ENCODE peak calls at places on chromosome 11, in six cellular contexts. T, P, W, L, Z and J are unnamed samples.

GRCh38 chr11:403021-403760 is 9.2 kb downstream of the PKP3 start:
- DNase-seq in Z (no peak), T (peak), P (no peak), L (no peak), W (no peak), J (no peak)

GRCh38 chr11:19683141-19683805 is 29.4 kb upstream of the NAV2 start:
- DNase-seq in W (no peak), P (no peak), Z (no peak), L (no peak), T (no peak), J (no peak)

GRCh38 chr11:72173291-72173690 is 18.6 kb upstream of the FOLR1 start:
- DNase-seq in Z (no peak), P (no peak), L (no peak), T (no peak), W (no peak), J (no peak)

GRCh38 chr11:28757725-28758515 is 649.7 kb downstream of the METTL15 start:
- DNase-seq in T (no peak), L (no peak), W (no peak), Z (no peak), P (no peak), J (no peak)

GRCh38 chr11:95089620-95090542 is at the start of gene ENDOD1:
- DNase-seq in Z (peak), T (peak), L (peak), P (peak), W (peak), J (no peak)

GRCh38 chr11:96607890-96608558 is 218.2 kb downstream of the JRKL start:
- DNase-seq in W (no peak), L (no peak), T (no peak), Z (no peak), P (peak), J (no peak)

GRCh38 chr11:77198440-77198849 is 70.4 kb downstream of the MYO7A start:
- DNase-seq in W (peak), L (peak), Z (peak), T (peak), P (peak), J (no peak)

GRCh38 chr11:114199051-114199450 is 97.1 kb upstream of the NNMT start:
- DNase-seq in T (no peak), W (no peak), Z (no peak), P (no peak), L (no peak), J (no peak)

GRCh38 chr11:96167787-96168186 is 175.2 kb downstream of the MAML2 start:
- DNase-seq in W (no peak), L (no peak), T (no peak), P (no peak), Z (no peak), J (no peak)

GRCh38 chr11:70506986-70507385 is 108.7 kb downstream of the CTTN start:
- DNase-seq in W (no peak), T (no peak), Z (no peak), P (no peak), L (no peak), J (no peak)

GRCh38 chr11:77102246-77103210 is at the start of gene OMP:
- DNase-seq in L (no peak), P (no peak), T (no peak), Z (no peak), W (no peak), J (no peak)

GRCh38 chr11:43937434-43938411 is 4.7 kb upstream of the C11orf96 start:
- DNase-seq in Z (no peak), W (no peak), T (no peak), P (no peak), L (no peak), J (no peak)

GRCh38 chr11:95584180-95584579 is 205.4 kb downstream of the FAM76B start:
- DNase-seq in W (no peak), L (no peak), Z (no peak), P (no peak), T (no peak), J (no peak)

GRCh38 chr11:56910785-56911184 is 77.9 kb upstream of the OR5AK2 start:
- DNase-seq in T (no peak), Z (no peak), W (no peak), L (no peak), P (no peak), J (no peak)

GRCh38 chr11:66414120-66414934 is 6.5 kb upstream of the NPAS4 start:
- DNase-seq in P (peak), L (no peak), W (no peak), T (peak), Z (no peak), J (no peak)

GRCh38 chr11:9380773-9381172 is 3.7 kb upstream of the IPO7 start:
- DNase-seq in L (no peak), T (no peak), Z (no peak), P (peak), W (no peak), J (no peak)

GRCh38 chr11:87739766-87740165 is 435.5 kb downstream of the RAB38 start:
- DNase-seq in T (no peak), L (no peak), W (no peak), Z (no peak), P (no peak), J (no peak)

GRCh38 chr11:116037851-116038250 is 533.6 kb upstream of the CADM1 start:
- DNase-seq in T (no peak), Z (no peak), L (no peak), P (no peak), W (no peak), J (no peak)

GRCh38 chr11:117437041-117437790 is 109.6 kb downstream of the CEP164 start:
- DNase-seq in T (no peak), W (no peak), L (no peak), P (no peak), Z (no peak), J (no peak)

GRCh38 chr11:420054-420910 is 5.5 kb upstream of the SIGIRR start:
- DNase-seq in W (no peak), P (peak), T (peak), L (no peak), Z (peak), J (no peak)

GRCh38 chr11:6474806-6475500 is 1.2 kb upstream of the TRIM3 start:
- DNase-seq in W (no peak), Z (no peak), T (no peak), L (no peak), P (peak), J (no peak)

GRCh38 chr11:107928767-107929507 is 689 bp downstream of the RAB39A start:
- DNase-seq in Z (peak), L (no peak), W (no peak), P (peak), T (peak), J (no peak)

GRCh38 chr11:19953909-19954308 is 206.4 kb downstream of the DBX1 start:
- DNase-seq in W (peak), T (no peak), L (peak), P (peak), Z (no peak), J (no peak)

GRCh38 chr11:120034881-120035620 is 102.9 kb downstream of the TRIM29 start:
- DNase-seq in T (no peak), P (no peak), L (no peak), Z (peak), W (no peak), J (no peak)

GRCh38 chr11:128187377-128187776 is 400.0 kb downstream of the ETS1 start:
- DNase-seq in P (no peak), T (no peak), Z (no peak), W (no peak), L (no peak), J (no peak)

GRCh38 chr11:80593981-80594380 is 1153.2 kb upstream of the TENM4 start:
- DNase-seq in T (no peak), Z (no peak), L (peak), P (no peak), W (no peak), J (no peak)

GRCh38 chr11:1837171-1838076 is 1.4 kb upstream of the TNNI2 start:
- DNase-seq in W (peak), L (peak), Z (peak), P (peak), T (peak), J (no peak)

DNA sequence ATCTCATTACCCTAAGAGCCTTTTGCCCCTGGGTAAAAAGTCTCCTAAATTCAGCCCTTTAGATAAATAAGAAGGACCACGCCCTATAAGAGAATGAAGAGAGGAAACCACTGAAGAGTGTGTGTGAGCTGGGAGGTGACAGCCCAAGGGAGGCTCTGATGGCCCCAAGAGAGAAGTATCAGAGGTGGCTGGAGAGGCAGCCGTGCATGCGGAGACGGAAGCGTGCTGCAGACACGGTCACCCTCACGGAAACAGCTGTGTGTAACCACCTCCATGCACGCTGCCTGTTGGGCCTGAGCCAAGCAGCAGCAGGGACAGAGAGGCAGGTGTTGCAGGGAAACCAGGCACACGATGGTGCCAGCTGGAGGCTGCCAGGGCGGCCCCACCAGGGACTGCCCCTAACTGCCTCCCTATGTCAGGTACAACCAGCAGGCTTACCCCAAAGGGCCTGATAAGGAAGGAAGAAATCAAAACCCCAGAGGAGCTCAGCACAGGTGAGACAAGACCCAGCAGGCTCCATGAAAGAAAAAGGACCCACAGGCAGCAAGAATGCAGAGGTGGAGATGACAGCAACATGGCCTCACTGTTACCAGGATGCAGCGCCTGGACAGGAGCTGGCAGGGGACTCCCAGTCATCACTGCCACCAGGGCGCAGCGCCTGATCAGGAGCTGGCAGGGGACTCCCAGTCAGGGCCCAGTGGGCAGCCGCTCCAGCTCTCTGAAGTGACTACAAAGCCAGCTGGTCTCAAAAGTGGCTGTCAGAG is 7.8 kb downstream of the LARGE2 start:
- DNase-seq in T (no peak), P (no peak), L (no peak), W (no peak), Z (no peak), J (peak)
- TF ChIP-seq CREB1 in T (no peak), P (no peak), L (no peak), W (no peak), Z (no peak), J (peak)

GRCh38 chr11:73197348-73197747 is 20.7 kb upstream of the P2RY2 start:
- DNase-seq in P (no peak), L (no peak), W (no peak), Z (no peak), T (peak), J (no peak)
- TF ChIP-seq CREB1 in P (no peak), L (no peak), W (no peak), Z (no peak), T (no peak), J (no peak)

GRCh38 chr11:3153291-3153861 is 11.7 kb downstream of the OSBPL5 start:
- DNase-seq in L (no peak), W (no peak), Z (no peak), P (no peak), T (no peak), J (no peak)

GRCh38 chr11:3155216-3155615 is 9.9 kb downstream of the OSBPL5 start:
- DNase-seq in Z (no peak), P (no peak), L (no peak), T (no peak), W (no peak), J (no peak)

GRCh38 chr11:3150726-3151125 is 14.4 kb downstream of the OSBPL5 start:
- DNase-seq in L (no peak), P (no peak), Z (no peak), W (no peak), T (no peak), J (no peak)

GRCh38 chr11:3154001-3154599 is 11.0 kb downstream of the OSBPL5 start:
- DNase-seq in W (peak), Z (no peak), T (no peak), L (no peak), P (no peak), J (no peak)

GRCh38 chr11:3152471-3153110 is 12.5 kb downstream of the OSBPL5 start:
- DNase-seq in W (no peak), L (no peak), Z (no peak), T (no peak), P (no peak), J (no peak)
- TF ChIP-seq CREB1 in W (no peak), L (no peak), Z (no peak), T (no peak), P (no peak), J (no peak)

GRCh38 chr11:134464981-134465730 is 53.1 kb upstream of the B3GAT1 start:
- DNase-seq in L (no peak), P (no peak), T (no peak), W (no peak), Z (no peak), J (no peak)

GRCh38 chr11:134468081-134468668 is 56.1 kb upstream of the B3GAT1 start:
- DNase-seq in W (no peak), P (no peak), T (no peak), L (no peak), Z (no peak), J (no peak)

GRCh38 chr11:134464196-134464595 is 52.2 kb upstream of the B3GAT1 start:
- DNase-seq in Z (no peak), L (no peak), P (peak), T (peak), W (no peak), J (no peak)

GRCh38 chr11:134466909-134467567 is 55.0 kb upstream of the B3GAT1 start:
- DNase-seq in W (no peak), L (peak), T (no peak), Z (no peak), P (no peak), J (no peak)

GRCh38 chr11:134466035-134466908 is 54.2 kb upstream of the B3GAT1 start:
- DNase-seq in L (no peak), T (peak), Z (peak), W (no peak), P (peak), J (no peak)
- TF ChIP-seq CREB1 in L (no peak), T (no peak), Z (no peak), W (no peak), P (no peak), J (no peak)

GRCh38 chr11:11600288-11600687 is 21.5 kb downstream of the GALNT18 start:
- DNase-seq in P (no peak), W (no peak), L (no peak), Z (no peak), T (no peak), J (no peak)

GRCh38 chr11:11604340-11604992 is 17.3 kb downstream of the GALNT18 start:
- DNase-seq in W (no peak), Z (no peak), P (no peak), L (no peak), T (no peak), J (no peak)

GRCh38 chr11:11598243-11598642 is 23.6 kb downstream of the GALNT18 start:
- DNase-seq in Z (no peak), T (no peak), W (no peak), P (no peak), L (no peak), J (no peak)

GRCh38 chr11:11605181-11605580 is 16.6 kb downstream of the GALNT18 start:
- DNase-seq in W (no peak), L (no peak), T (no peak), P (no peak), Z (no peak), J (no peak)

DNA sequence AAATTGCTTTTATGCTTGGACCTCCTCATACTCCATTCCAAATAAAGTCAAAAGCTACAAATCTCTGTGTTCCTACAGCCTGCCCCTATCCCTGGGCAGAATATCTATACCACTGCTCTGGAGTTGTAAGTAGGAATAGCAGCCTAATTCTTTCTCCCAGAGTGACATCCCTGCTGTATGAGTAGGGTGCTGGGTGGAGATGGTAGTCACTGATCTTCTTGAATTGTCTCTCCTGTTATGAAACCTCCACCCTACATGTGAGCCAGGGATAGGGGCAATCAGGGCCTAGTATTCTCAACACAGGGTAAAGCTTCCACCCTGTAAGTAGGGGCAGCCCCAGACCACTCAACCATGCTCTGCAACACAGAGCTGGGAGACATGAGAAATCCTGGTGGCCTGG is 19.8 kb downstream of the GALNT18 start:
- DNase-seq in P (no peak), Z (no peak), T (no peak), W (no peak), L (no peak), J (no peak)
- TF ChIP-seq CREB1 in P (no peak), Z (no peak), T (no peak), W (no peak), L (no peak), J (no peak)

DNA sequence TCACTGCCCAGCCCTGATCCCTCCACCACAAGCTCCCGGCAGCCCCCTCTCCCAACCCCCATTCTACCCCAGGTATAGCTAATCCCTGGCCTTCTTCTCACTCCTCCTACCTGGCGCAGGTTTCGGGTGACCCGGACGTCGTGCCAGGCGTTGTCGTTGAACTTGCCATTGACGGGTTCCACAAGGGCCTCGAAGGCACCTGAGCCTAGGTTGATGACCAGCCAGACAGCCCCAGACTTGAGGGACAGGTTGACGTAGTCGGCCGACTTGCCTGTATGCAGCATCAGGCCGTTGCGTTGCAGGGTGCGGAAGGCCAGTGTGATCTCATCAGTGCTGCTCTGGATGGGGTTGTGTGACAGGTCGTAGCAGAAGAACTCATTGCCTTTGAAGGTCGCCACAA is 37.5 kb downstream of the NRXN2 start:
- DNase-seq in L (no peak), T (no peak), P (no peak), W (no peak), Z (no peak), J (no peak)
- TF ChIP-seq CREB1 in L (no peak), T (no peak), P (no peak), W (no peak), Z (no peak), J (no peak)

GRCh38 chr11:37306563-37306962 is 708.5 kb upstream of the RAG2 start:
- DNase-seq in W (no peak), T (no peak), P (no peak), Z (no peak), L (no peak), J (no peak)
- TF ChIP-seq CREB1 in W (no peak), T (no peak), P (no peak), Z (no peak), L (no peak), J (no peak)

GRCh38 chr11:102317099-102317767 is at the start of gene BIRC3:
- DNase-seq in T (peak), W (peak), L (peak), P (peak), Z (peak), J (peak)
- TF ChIP-seq CREB1 in T (no peak), W (peak), L (peak), P (peak), Z (peak), J (peak)

DNA sequence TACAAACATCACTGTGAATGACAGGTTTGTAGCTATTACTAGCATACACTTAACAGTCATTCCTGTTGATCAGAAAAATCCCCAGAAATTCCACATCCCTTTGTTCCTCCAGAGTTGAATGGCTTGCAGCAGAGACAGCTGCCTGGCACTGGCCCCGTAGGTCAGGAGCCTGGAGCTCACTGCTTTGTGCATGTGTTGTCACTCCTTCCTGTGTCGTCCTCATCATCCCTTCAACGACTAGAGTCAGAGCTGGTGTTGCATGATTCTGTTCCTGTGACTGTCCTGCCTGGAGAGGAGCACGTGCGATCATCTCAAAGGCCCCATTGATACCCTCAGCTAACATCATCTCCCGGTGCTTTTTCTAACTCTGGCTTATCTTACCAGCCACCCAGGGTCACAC is 58.3 kb downstream of the LDLRAD3 start:
- DNase-seq in L (no peak), T (no peak), Z (no peak), P (peak), W (no peak), J (no peak)
- TF ChIP-seq CREB1 in L (no peak), T (no peak), Z (no peak), P (no peak), W (no peak), J (no peak)